ENCODE peak calls at places on chromosomes 2 and 18, in nine cellular contexts. One of them, this sample, is unnamed.
A peak's percentile ranks its signal among the peaks of the same experiment; 100 is the strongest.

GRCh38 chr2:201406077-201406662 is 45.1 kb downstream of the TRAK2 start:
- DNase-seq in GM23248: peak; percentile 89
- DNase-seq in PC-3: peak; percentile 44
- DNase-seq in tibial artery: no peak
- DNase-seq in neural progenitor cell: no peak
- DNase-seq in thoracic aorta: no peak
- DNase-seq in sigmoid colon: no peak
- DNase-seq in left ventricle myocardium inferior: no peak
- DNase-seq in CD8-positive, alpha-beta memory T cell: no peak
- DNase-seq in this sample: no peak

GRCh38 chr2:54053830-54054229 is 61.6 kb upstream of the ACYP2 start:
- DNase-seq in GM23248: no peak
- DNase-seq in PC-3: no peak
- DNase-seq in tibial artery: no peak
- DNase-seq in neural progenitor cell: no peak
- DNase-seq in thoracic aorta: no peak
- DNase-seq in sigmoid colon: no peak
- DNase-seq in left ventricle myocardium inferior: no peak
- DNase-seq in CD8-positive, alpha-beta memory T cell: no peak
- DNase-seq in this sample: no peak

GRCh38 chr2:121400206-121400605 is 115.2 kb upstream of the TFCP2L1 start:
- DNase-seq in GM23248: peak; percentile 1
- DNase-seq in PC-3: no peak
- DNase-seq in tibial artery: no peak
- DNase-seq in neural progenitor cell: no peak
- DNase-seq in thoracic aorta: no peak
- DNase-seq in sigmoid colon: no peak
- DNase-seq in left ventricle myocardium inferior: no peak
- DNase-seq in CD8-positive, alpha-beta memory T cell: no peak
- DNase-seq in this sample: no peak

GRCh38 chr2:42410732-42411514 is 49.9 kb upstream of the COX7A2L start:
- DNase-seq in GM23248: no peak
- DNase-seq in PC-3: no peak
- DNase-seq in tibial artery: no peak
- DNase-seq in neural progenitor cell: no peak
- DNase-seq in thoracic aorta: no peak
- DNase-seq in sigmoid colon: no peak
- DNase-seq in left ventricle myocardium inferior: no peak
- DNase-seq in CD8-positive, alpha-beta memory T cell: no peak
- DNase-seq in this sample: no peak

GRCh38 chr2:196598846-196599245 is 40.7 kb upstream of the CCDC150 start:
- DNase-seq in GM23248: peak; percentile 60
- DNase-seq in PC-3: no peak
- DNase-seq in tibial artery: no peak
- DNase-seq in neural progenitor cell: no peak
- DNase-seq in thoracic aorta: no peak
- DNase-seq in sigmoid colon: no peak
- DNase-seq in left ventricle myocardium inferior: no peak
- DNase-seq in CD8-positive, alpha-beta memory T cell: no peak
- DNase-seq in this sample: no peak

GRCh38 chr2:240983361-240983995 is 14.9 kb upstream of the SNED1 start:
- DNase-seq in GM23248: no peak
- DNase-seq in PC-3: peak; percentile 53
- DNase-seq in tibial artery: peak; percentile 20
- DNase-seq in neural progenitor cell: peak; percentile 92
- DNase-seq in thoracic aorta: no peak
- DNase-seq in sigmoid colon: peak; percentile 59
- DNase-seq in left ventricle myocardium inferior: peak; percentile 25
- DNase-seq in CD8-positive, alpha-beta memory T cell: no peak
- DNase-seq in this sample: no peak

GRCh38 chr2:160494243-160494642 is 636 bp upstream of the RBMS1 start:
- DNase-seq in GM23248: peak; percentile 43
- DNase-seq in PC-3: peak; percentile 25
- DNase-seq in tibial artery: no peak
- DNase-seq in neural progenitor cell: no peak
- DNase-seq in thoracic aorta: no peak
- DNase-seq in sigmoid colon: no peak
- DNase-seq in left ventricle myocardium inferior: no peak
- DNase-seq in CD8-positive, alpha-beta memory T cell: no peak
- DNase-seq in this sample: no peak

GRCh38 chr2:239148495-239149200 is 252.2 kb downstream of the HDAC4 start:
- DNase-seq in GM23248: no peak
- DNase-seq in PC-3: no peak
- DNase-seq in tibial artery: peak; percentile 8
- DNase-seq in neural progenitor cell: no peak
- DNase-seq in thoracic aorta: no peak
- DNase-seq in sigmoid colon: peak; percentile 51
- DNase-seq in left ventricle myocardium inferior: peak; percentile 6
- DNase-seq in CD8-positive, alpha-beta memory T cell: no peak
- DNase-seq in this sample: no peak

GRCh38 chr2:54558188-54558975 is 102.3 kb downstream of the SPTBN1 start:
- DNase-seq in GM23248: peak; percentile 65
- DNase-seq in PC-3: peak; percentile 74
- DNase-seq in tibial artery: peak; percentile 64
- DNase-seq in neural progenitor cell: peak; percentile 91
- DNase-seq in thoracic aorta: no peak
- DNase-seq in sigmoid colon: peak; percentile 83
- DNase-seq in left ventricle myocardium inferior: peak; percentile 53
- DNase-seq in CD8-positive, alpha-beta memory T cell: peak; percentile 57
- DNase-seq in this sample: no peak

GRCh38 chr2:118310878-118311442 is 222.7 kb downstream of the INSIG2 start:
- DNase-seq in GM23248: peak; percentile 59
- DNase-seq in PC-3: no peak
- DNase-seq in tibial artery: no peak
- DNase-seq in neural progenitor cell: peak; percentile 54
- DNase-seq in thoracic aorta: no peak
- DNase-seq in sigmoid colon: no peak
- DNase-seq in left ventricle myocardium inferior: no peak
- DNase-seq in CD8-positive, alpha-beta memory T cell: no peak
- DNase-seq in this sample: no peak

GRCh38 chr2:196274387-196274809 is 103.0 kb upstream of the STK17B start:
- DNase-seq in GM23248: peak; percentile 37
- DNase-seq in PC-3: peak; percentile 38
- DNase-seq in tibial artery: peak; percentile 32
- DNase-seq in neural progenitor cell: no peak
- DNase-seq in thoracic aorta: no peak
- DNase-seq in sigmoid colon: no peak
- DNase-seq in left ventricle myocardium inferior: no peak
- DNase-seq in CD8-positive, alpha-beta memory T cell: no peak
- DNase-seq in this sample: no peak

GRCh38 chr18:57439985-57440330 is 4.8 kb downstream of the ONECUT2 start:
- DNase-seq in GM23248: no peak
- DNase-seq in PC-3: no peak
- DNase-seq in tibial artery: no peak
- DNase-seq in neural progenitor cell: peak; percentile 40
- DNase-seq in thoracic aorta: no peak
- DNase-seq in sigmoid colon: no peak
- DNase-seq in left ventricle myocardium inferior: no peak
- DNase-seq in CD8-positive, alpha-beta memory T cell: no peak
- DNase-seq in this sample: no peak

GRCh38 chr2:207316906-207317305 is 151.2 kb upstream of the KLF7 start:
- DNase-seq in GM23248: no peak
- DNase-seq in PC-3: no peak
- DNase-seq in tibial artery: no peak
- DNase-seq in neural progenitor cell: no peak
- DNase-seq in thoracic aorta: no peak
- DNase-seq in sigmoid colon: no peak
- DNase-seq in left ventricle myocardium inferior: no peak
- DNase-seq in CD8-positive, alpha-beta memory T cell: no peak
- DNase-seq in this sample: no peak

GRCh38 chr2:8257502-8257901 is 424.4 kb upstream of the ID2 start:
- DNase-seq in GM23248: no peak
- DNase-seq in PC-3: no peak
- DNase-seq in tibial artery: no peak
- DNase-seq in neural progenitor cell: no peak
- DNase-seq in thoracic aorta: no peak
- DNase-seq in sigmoid colon: no peak
- DNase-seq in left ventricle myocardium inferior: no peak
- DNase-seq in CD8-positive, alpha-beta memory T cell: no peak
- DNase-seq in this sample: no peak

GRCh38 chr18:26821181-26821580 is 44.3 kb downstream of the AQP4 start:
- DNase-seq in GM23248: no peak
- DNase-seq in PC-3: no peak
- DNase-seq in tibial artery: no peak
- DNase-seq in neural progenitor cell: no peak
- DNase-seq in thoracic aorta: no peak
- DNase-seq in sigmoid colon: no peak
- DNase-seq in left ventricle myocardium inferior: no peak
- DNase-seq in CD8-positive, alpha-beta memory T cell: no peak
- DNase-seq in this sample: no peak

GRCh38 chr2:178860551-178860950 is 53.3 kb upstream of the TTN start:
- DNase-seq in GM23248: no peak
- DNase-seq in PC-3: no peak
- DNase-seq in tibial artery: peak; percentile 57
- DNase-seq in neural progenitor cell: no peak
- DNase-seq in thoracic aorta: peak; percentile 19
- DNase-seq in sigmoid colon: no peak
- DNase-seq in left ventricle myocardium inferior: no peak
- DNase-seq in CD8-positive, alpha-beta memory T cell: no peak
- DNase-seq in this sample: no peak

GRCh38 chr18:77132369-77133050 is at the start of gene MBP:
- DNase-seq in GM23248: peak; percentile 45
- DNase-seq in PC-3: peak; percentile 75
- DNase-seq in tibial artery: no peak
- DNase-seq in neural progenitor cell: peak; percentile 73
- DNase-seq in thoracic aorta: no peak
- DNase-seq in sigmoid colon: peak; percentile 82
- DNase-seq in left ventricle myocardium inferior: peak; percentile 72
- DNase-seq in CD8-positive, alpha-beta memory T cell: peak; percentile 64
- DNase-seq in this sample: no peak

GRCh38 chr2:6845903-6846302 is 19.8 kb downstream of the CMPK2 start:
- DNase-seq in GM23248: no peak
- DNase-seq in PC-3: peak; percentile 18
- DNase-seq in tibial artery: no peak
- DNase-seq in neural progenitor cell: no peak
- DNase-seq in thoracic aorta: no peak
- DNase-seq in sigmoid colon: no peak
- DNase-seq in left ventricle myocardium inferior: no peak
- DNase-seq in CD8-positive, alpha-beta memory T cell: no peak
- DNase-seq in this sample: no peak
- H3K9me3 ChIP-seq in GM23248: no peaks in the 10 kb centered on the region
- H3K9me3 ChIP-seq in PC-3: peaks cover 50% of the 10 kb centered on the region
- H3K9me3 ChIP-seq in tibial artery: peaks cover 10% of the 10 kb centered on the region
- H3K9me3 ChIP-seq in neural progenitor cell: peaks cover 12% of the 10 kb centered on the region
- H3K9me3 ChIP-seq in thoracic aorta: peaks cover 69% of the 10 kb centered on the region
- H3K9me3 ChIP-seq in sigmoid colon: peaks cover 37% of the 10 kb centered on the region
- H3K9me3 ChIP-seq in left ventricle myocardium inferior: peaks cover 98% of the 10 kb centered on the region
- H3K9me3 ChIP-seq in CD8-positive, alpha-beta memory T cell: peaks cover 45% of the 10 kb centered on the region
- H3K9me3 ChIP-seq in this sample: peaks cover 5% of the 10 kb centered on the region

DNA sequence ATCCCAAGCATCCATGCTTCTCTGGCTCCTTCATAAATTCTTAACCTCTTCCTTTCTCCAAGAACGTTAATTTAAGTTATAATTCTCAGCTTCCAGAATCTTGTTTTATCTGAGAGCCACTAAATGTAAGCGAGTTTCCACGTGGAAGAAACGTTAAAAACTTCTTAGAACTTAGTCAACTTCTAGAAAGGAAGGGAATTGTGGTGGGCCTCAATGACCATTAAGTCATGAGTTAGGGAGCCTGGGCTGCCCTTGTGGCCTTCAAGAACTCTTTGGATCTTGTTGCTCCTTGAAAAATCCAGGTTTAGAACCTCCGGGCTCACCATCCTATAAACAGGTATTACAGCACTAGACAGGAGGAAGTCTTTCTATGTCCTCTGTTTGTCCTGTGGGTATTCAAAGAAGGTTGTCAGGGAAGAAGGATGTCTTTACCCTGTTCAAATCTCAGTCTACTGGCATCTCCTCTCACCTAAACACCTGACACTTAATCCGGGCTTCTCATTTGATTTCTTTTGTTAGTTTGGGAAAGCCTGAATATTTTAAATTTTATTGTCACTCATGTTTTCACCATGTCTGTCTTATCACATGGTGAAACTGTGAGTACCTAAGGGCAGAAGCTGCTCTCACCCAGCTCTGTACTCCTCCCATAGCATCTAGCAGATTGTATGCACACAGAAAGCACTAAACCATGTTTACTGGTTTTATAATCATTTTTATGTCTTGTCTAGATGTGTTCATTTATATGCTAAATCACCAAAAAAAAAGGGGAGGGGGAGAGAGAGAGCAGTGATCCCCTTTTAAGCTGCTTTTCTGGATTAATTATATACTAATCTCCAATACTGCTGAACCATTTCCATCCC is 6.3 kb downstream of the RND3 start:
- DNase-seq in GM23248: no peak
- DNase-seq in PC-3: peak; percentile 41
- DNase-seq in tibial artery: no peak
- DNase-seq in neural progenitor cell: no peak
- DNase-seq in thoracic aorta: no peak
- DNase-seq in sigmoid colon: no peak
- DNase-seq in left ventricle myocardium inferior: no peak
- DNase-seq in CD8-positive, alpha-beta memory T cell: no peak
- DNase-seq in this sample: peak; percentile 26
- H3K4me1 ChIP-seq in GM23248: peaks cover 76% of the 10 kb centered on the region
- H3K4me1 ChIP-seq in PC-3: peaks cover 83% of the 10 kb centered on the region
- H3K4me1 ChIP-seq in tibial artery: peaks cover 85% of the 10 kb centered on the region
- H3K4me1 ChIP-seq in neural progenitor cell: peaks cover 30% of the 10 kb centered on the region
- H3K4me1 ChIP-seq in thoracic aorta: peaks cover 41% of the 10 kb centered on the region
- H3K4me1 ChIP-seq in sigmoid colon: peaks cover 91% of the 10 kb centered on the region
- H3K4me1 ChIP-seq in left ventricle myocardium inferior: peaks cover 100% of the 10 kb centered on the region
- H3K4me1 ChIP-seq in CD8-positive, alpha-beta memory T cell: no peaks in the 10 kb centered on the region
- H3K4me1 ChIP-seq in this sample: peaks cover 78% of the 10 kb centered on the region

DNA sequence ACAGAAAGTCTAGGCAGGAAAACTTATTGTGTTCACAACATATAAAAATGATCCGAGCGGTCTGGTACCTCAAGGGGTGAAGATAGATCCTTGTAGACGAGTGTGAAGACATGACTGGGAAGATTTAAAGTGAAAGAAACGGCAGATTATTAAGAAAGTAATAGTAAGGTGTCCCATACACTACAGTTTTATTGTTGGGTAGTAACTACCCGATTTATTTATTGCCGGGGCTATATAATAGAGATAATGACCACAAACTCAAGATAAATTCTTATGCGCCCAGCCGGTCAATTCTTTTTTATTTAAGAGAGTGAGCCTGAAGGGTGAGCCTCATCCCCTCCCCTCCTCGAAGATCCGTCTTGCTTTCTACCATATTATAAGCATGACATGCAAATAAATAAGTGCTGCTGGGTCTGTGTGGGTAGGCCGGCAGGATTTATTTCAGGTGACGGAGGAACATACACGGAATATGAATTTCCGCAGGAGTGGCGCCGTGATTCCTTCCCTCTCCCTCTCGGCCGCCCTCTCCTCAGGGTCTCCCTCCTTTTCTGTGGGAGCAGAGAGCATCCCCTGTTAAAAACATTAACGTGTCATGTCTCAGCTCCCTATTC is 147.5 kb downstream of the MEIS1 start:
- DNase-seq in GM23248: no peak
- DNase-seq in PC-3: no peak
- DNase-seq in tibial artery: no peak
- DNase-seq in neural progenitor cell: no peak
- DNase-seq in thoracic aorta: no peak
- DNase-seq in sigmoid colon: peak; percentile 70
- DNase-seq in left ventricle myocardium inferior: no peak
- DNase-seq in CD8-positive, alpha-beta memory T cell: no peak
- DNase-seq in this sample: no peak
- H3K27me3 ChIP-seq in GM23248: peaks cover 17% of the 10 kb centered on the region
- H3K27me3 ChIP-seq in PC-3: peaks cover 67% of the 10 kb centered on the region
- H3K27me3 ChIP-seq in tibial artery: peaks cover 46% of the 10 kb centered on the region
- H3K27me3 ChIP-seq in neural progenitor cell: peaks cover 93% of the 10 kb centered on the region
- H3K27me3 ChIP-seq in thoracic aorta: peaks cover 8% of the 10 kb centered on the region
- H3K27me3 ChIP-seq in sigmoid colon: no peaks in the 10 kb centered on the region
- H3K27me3 ChIP-seq in left ventricle myocardium inferior: peaks cover 100% of the 10 kb centered on the region
- H3K27me3 ChIP-seq in CD8-positive, alpha-beta memory T cell: peaks cover 14% of the 10 kb centered on the region
- H3K27me3 ChIP-seq in this sample: peaks cover 62% of the 10 kb centered on the region

GRCh38 chr2:176085861-176086771 is 2.4 kb upstream of the EVX2 start:
- DNase-seq in GM23248: peak; percentile 66
- DNase-seq in PC-3: peak; percentile 49
- DNase-seq in tibial artery: no peak
- DNase-seq in neural progenitor cell: peak; percentile 78
- DNase-seq in thoracic aorta: no peak
- DNase-seq in sigmoid colon: peak; percentile 82
- DNase-seq in left ventricle myocardium inferior: no peak
- DNase-seq in CD8-positive, alpha-beta memory T cell: no peak
- DNase-seq in this sample: no peak
- H3K9me3 ChIP-seq in GM23248: no peaks in the 10 kb centered on the region
- H3K9me3 ChIP-seq in PC-3: no peaks in the 10 kb centered on the region
- H3K9me3 ChIP-seq in tibial artery: no peaks in the 10 kb centered on the region
- H3K9me3 ChIP-seq in neural progenitor cell: no peaks in the 10 kb centered on the region
- H3K9me3 ChIP-seq in thoracic aorta: no peaks in the 10 kb centered on the region
- H3K9me3 ChIP-seq in sigmoid colon: no peaks in the 10 kb centered on the region
- H3K9me3 ChIP-seq in left ventricle myocardium inferior: peaks cover 6% of the 10 kb centered on the region
- H3K9me3 ChIP-seq in CD8-positive, alpha-beta memory T cell: peaks cover 21% of the 10 kb centered on the region
- H3K9me3 ChIP-seq in this sample: peaks cover 10% of the 10 kb centered on the region